ENCODE peak calls at places on chromosomes 16 and 17, in eight cellular contexts. R, G, Y, P, A, J, N and U are unnamed samples. For H3K36me3 and H3K4me1, the result is how much of the 10 kb centered on the place peaks cover.

GRCh38 chr16:2979669-2980226 is 498 bp downstream of the PKMYT1 start:
- DNase-seq in A (no peak), Y (no peak), N (no peak), P (no peak), J (no peak), G (no peak), R (no peak), U (no peak)

GRCh38 chr17:1590747-1591473 is 28.3 kb upstream of the PITPNA start:
- DNase-seq in R (no peak), N (no peak), Y (no peak), G (no peak), P (no peak), J (no peak), A (no peak), U (no peak)

GRCh38 chr17:56045907-56046306 is 107.4 kb upstream of the ANKFN1 start:
- DNase-seq in A (no peak), G (no peak), J (no peak), N (no peak), P (no peak), R (no peak), Y (no peak), U (no peak)

GRCh38 chr17:3986270-3986938 is 22.2 kb upstream of the ATP2A3 start:
- DNase-seq in P (no peak), A (no peak), J (no peak), R (no peak), Y (peak), N (no peak), G (no peak), U (no peak)

GRCh38 chr17:29149431-29150064 is 30.6 kb downstream of the MYO18A start:
- DNase-seq in J (no peak), Y (no peak), N (no peak), P (peak), A (peak), G (peak), R (no peak), U (no peak)

GRCh38 chr17:9132291-9132690 is 111.0 kb downstream of the NTN1 start:
- DNase-seq in A (no peak), R (no peak), J (no peak), P (no peak), N (no peak), Y (no peak), G (no peak), U (no peak)

GRCh38 chr16:66869424-66869823 is 10.9 kb upstream of the PDP2 start:
- DNase-seq in J (no peak), P (no peak), Y (no peak), N (no peak), A (no peak), R (no peak), G (no peak), U (no peak)

GRCh38 chr17:10790491-10791401 is 13.2 kb downstream of the TMEM238L start:
- DNase-seq in R (no peak), P (no peak), G (peak), N (no peak), J (no peak), A (no peak), Y (no peak), U (no peak)

GRCh38 chr17:40022961-40023541 is 7.8 kb downstream of the CSF3 start:
- DNase-seq in N (no peak), J (no peak), A (no peak), Y (peak), R (no peak), P (no peak), G (peak), U (no peak)

GRCh38 chr16:48194828-48195566 is 39.2 kb upstream of the ABCC12 start:
- DNase-seq in N (no peak), J (no peak), R (no peak), P (peak), G (no peak), Y (no peak), A (no peak), U (no peak)

GRCh38 chr17:38559025-38559879 is 46.5 kb downstream of the SRCIN1 start:
- DNase-seq in G (peak), N (peak), J (peak), Y (peak), A (peak), P (peak), R (no peak), U (peak)

GRCh38 chr16:14121135-14121534 is 50.0 kb downstream of the MRTFB start:
- DNase-seq in P (no peak), G (no peak), N (no peak), R (no peak), A (no peak), Y (no peak), J (no peak), U (no peak)
- H3K36me3 ChIP-seq in P (under half), G (under half), N (under half), R (under half), A (under half), Y (under half), J (under half), U (under half)

GRCh38 chr17:2595736-2596135 is 2.3 kb downstream of the PAFAH1B1 start:
- DNase-seq in P (no peak), G (no peak), N (no peak), A (no peak), R (no peak), J (no peak), Y (no peak), U (no peak)
- H3K4me1 ChIP-seq in P (under half), G (under half), N (under half), A (under half), R (half or more), J (under half), Y (half or more), U (under half)

GRCh38 chr16:23567602-23568001 is 10.1 kb downstream of the UBFD1 start:
- DNase-seq in G (no peak), J (no peak), Y (no peak), R (no peak), P (peak), A (no peak), N (no peak), U (no peak)
- H3K36me3 ChIP-seq in G (half or more), J (half or more), Y (half or more), R (half or more), P (half or more), A (under half), N (under half), U (half or more)

DNA sequence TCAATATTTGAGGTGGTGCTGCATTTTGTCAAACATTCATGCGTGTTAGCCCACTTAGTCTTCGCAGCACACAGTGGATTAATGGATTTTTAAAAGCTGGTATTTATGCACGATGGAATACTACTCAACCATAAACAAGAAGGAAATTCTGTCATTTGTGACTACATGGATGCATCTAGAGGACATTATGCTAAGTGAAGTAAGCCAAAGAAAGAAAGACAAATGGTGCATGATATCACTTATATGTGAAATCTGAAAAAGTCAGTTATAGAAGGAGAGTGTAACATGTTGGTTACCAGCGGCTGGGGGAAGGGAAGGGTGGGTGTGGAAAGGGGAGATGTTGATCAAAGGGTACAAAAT is 23.0 kb downstream of the HMOX2 start:
- DNase-seq in N (no peak), J (no peak), Y (no peak), G (no peak), P (no peak), R (no peak), A (no peak), U (no peak)
- H3K4me1 ChIP-seq in N (under half), J (under half), Y (under half), G (under half), P (under half), R (under half), A (under half), U (under half)

DNA sequence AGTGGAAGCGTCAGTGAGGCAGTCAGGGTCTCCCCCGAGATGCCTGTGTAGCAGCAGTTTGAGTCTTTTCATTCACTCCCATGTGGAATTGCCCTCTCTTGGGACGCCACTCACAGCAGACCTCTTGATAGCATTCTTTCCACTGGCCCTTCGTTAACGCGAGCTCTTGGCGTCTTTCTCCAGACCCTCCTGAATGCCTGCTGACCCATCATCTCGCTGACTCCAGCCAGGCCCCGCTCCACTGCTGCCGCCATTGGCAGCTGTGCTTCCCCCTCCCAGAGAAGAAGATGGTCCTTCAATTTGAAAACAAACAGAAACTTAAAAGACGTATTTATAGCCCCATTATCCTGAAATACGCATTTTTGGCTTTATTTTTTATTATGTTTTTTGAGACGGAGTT is 63.1 kb downstream of the SEC14L1 start:
- DNase-seq in Y (no peak), N (no peak), G (no peak), A (no peak), P (no peak), R (no peak), J (no peak), U (no peak)
- H3K36me3 ChIP-seq in Y (half or more), N (under half), G (under half), A (under half), P (half or more), R (half or more), J (half or more), U (half or more)

GRCh38 chr16:74580828-74581227 is 26.1 kb downstream of the GLG1 start:
- DNase-seq in R (no peak), G (no peak), P (peak), A (no peak), N (no peak), J (no peak), Y (no peak), U (no peak)

GRCh38 chr16:74578838-74579237 is 28.1 kb downstream of the GLG1 start:
- DNase-seq in A (no peak), Y (no peak), N (no peak), P (no peak), J (no peak), R (no peak), G (no peak), U (no peak)

GRCh38 chr16:74586948-74587347 is 20.0 kb downstream of the GLG1 start:
- DNase-seq in A (no peak), N (no peak), R (no peak), J (no peak), G (no peak), Y (no peak), P (no peak), U (no peak)

GRCh38 chr16:74585846-74586392 is 21.0 kb downstream of the GLG1 start:
- DNase-seq in R (no peak), P (no peak), N (no peak), A (no peak), Y (no peak), G (no peak), J (no peak), U (no peak)

DNA sequence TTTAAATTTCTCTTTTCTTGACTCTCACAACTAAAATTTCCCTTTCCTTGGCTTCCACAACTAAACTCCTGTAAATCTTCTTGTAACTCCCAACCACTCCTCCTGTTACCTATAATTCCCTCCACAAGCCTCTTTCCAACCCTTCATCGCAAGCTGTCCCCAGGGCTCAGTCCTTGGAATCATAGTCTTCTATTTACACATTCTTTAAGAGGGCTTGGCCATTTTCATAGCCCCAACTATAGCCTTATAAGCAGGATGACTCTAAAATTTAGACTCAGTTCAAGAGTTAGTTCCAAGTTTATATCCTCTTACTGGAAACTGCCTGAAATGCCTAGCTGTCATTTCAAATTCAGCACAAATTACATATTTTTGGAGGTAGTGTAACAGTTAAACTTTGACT is 23.9 kb downstream of the GLG1 start:
- DNase-seq in A (no peak), P (no peak), J (no peak), G (no peak), Y (no peak), N (no peak), R (no peak), U (no peak)
- H3K4me1 ChIP-seq in A (under half), P (under half), J (under half), G (under half), Y (under half), N (under half), R (under half), U (under half)

GRCh38 chr17:31882571-31882970 is 18.9 kb downstream of the UTP6 start:
- DNase-seq in A (no peak), Y (no peak), N (no peak), J (no peak), G (no peak), R (no peak), P (no peak), U (no peak)

GRCh38 chr17:31888124-31888523 is 13.4 kb downstream of the UTP6 start:
- DNase-seq in A (no peak), Y (no peak), N (no peak), G (no peak), J (peak), R (no peak), P (no peak), U (no peak)
- H3K36me3 ChIP-seq in A (under half), Y (half or more), N (under half), G (half or more), J (half or more), R (half or more), P (half or more), U (half or more)

DNA sequence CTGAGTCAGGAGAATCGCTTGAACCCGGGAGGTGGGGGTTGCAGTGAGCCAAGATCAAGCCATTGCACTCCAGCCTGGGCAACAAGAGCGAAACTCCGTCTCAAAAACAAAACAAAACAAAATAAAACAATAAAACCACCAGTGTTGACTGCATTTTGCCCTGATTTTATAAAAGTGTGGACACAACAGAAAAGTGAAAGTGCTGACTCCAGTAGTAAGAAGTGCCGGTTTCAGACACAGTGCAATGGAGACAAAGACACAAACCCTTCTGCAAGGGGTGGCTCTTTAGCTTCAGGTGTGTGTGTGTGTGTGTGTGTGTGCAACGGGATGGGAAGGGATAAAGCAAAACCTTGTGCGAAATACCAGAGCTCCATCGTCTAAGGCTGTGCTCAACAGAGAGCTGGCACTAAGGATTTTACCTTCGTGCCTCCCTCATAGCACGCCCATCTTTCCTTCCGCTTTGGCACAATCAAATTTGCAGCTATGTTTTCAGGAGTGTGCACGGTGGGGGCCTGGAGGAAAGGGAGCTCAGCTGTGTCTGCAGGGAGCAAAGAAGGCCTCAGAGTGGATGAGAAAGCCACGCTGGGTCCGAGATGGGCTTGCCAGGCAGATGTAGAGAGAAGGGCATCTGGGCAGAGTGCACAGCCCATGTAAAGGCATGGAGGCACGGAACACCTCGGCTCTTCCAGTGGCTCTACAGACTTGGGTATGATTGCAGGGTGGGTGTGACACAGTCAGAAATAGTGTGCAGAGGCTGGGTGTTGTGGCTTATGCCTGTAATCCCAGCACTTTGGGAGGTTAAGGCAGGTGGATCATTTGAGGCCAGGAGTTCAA is 15.5 kb downstream of the MXRA7 start:
- DNase-seq in P (no peak), R (no peak), A (no peak), G (no peak), Y (no peak), N (no peak), J (no peak), U (no peak)
- H3K4me1 ChIP-seq in P (under half), R (half or more), A (under half), G (under half), Y (half or more), N (under half), J (half or more), U (under half)